ENCODE peak calls at places on chromosomes 2 and 18, in seven cellular contexts. S, R, L, V, D, C and E are unnamed samples.

GRCh38 chr2:2664989-2665833 is 334.1 kb upstream of the MYT1L start:
- DNase-seq in S (peak), R (peak), L (no peak), V (peak), D (peak), C (peak), E (peak)

GRCh38 chr18:65221736-65222135 is 529.1 kb upstream of the CDH7 start:
- DNase-seq in S (no peak), R (no peak), L (no peak), V (no peak), D (no peak), C (no peak), E (no peak)

GRCh38 chr2:7660816-7661215 is 743.6 kb downstream of the RNF144A start:
- DNase-seq in S (no peak), R (no peak), L (no peak), V (no peak), D (no peak), C (no peak), E (no peak)

GRCh38 chr2:76275788-76276187 is 565.1 kb upstream of the GCFC2 start:
- DNase-seq in S (no peak), R (no peak), L (no peak), V (no peak), D (no peak), C (no peak), E (no peak)

GRCh38 chr2:19722486-19723420 is 179.0 kb downstream of the TTC32 start:
- DNase-seq in S (no peak), R (peak), L (no peak), V (no peak), D (no peak), C (peak), E (no peak)

GRCh38 chr2:18860179-18860578 is 270.8 kb upstream of the NT5C1B start:
- DNase-seq in S (no peak), R (no peak), L (no peak), V (no peak), D (no peak), C (no peak), E (peak)

GRCh38 chr2:235505210-235505741 is 11.4 kb downstream of the AGAP1 start:
- DNase-seq in S (no peak), R (no peak), L (no peak), V (no peak), D (no peak), C (no peak), E (no peak)

GRCh38 chr2:127277028-127277427 is 16.9 kb downstream of the ERCC3 start:
- DNase-seq in S (peak), R (peak), L (no peak), V (no peak), D (no peak), C (no peak), E (no peak)

GRCh38 chr2:54859997-54860701 is 136.7 kb downstream of the EML6 start:
- DNase-seq in S (peak), R (peak), L (no peak), V (no peak), D (peak), C (peak), E (peak)

GRCh38 chr2:61575447-61575859 is 37.3 kb upstream of the XPO1 start:
- DNase-seq in S (no peak), R (no peak), L (no peak), V (no peak), D (no peak), C (no peak), E (no peak)

GRCh38 chr2:13474538-13474937 is 757.8 kb downstream of the TRIB2 start:
- DNase-seq in S (no peak), R (no peak), L (no peak), V (no peak), D (no peak), C (no peak), E (no peak)

GRCh38 chr2:21392660-21393059 is 268.9 kb downstream of the TDRD15 start:
- DNase-seq in S (no peak), R (no peak), L (no peak), V (no peak), D (no peak), C (no peak), E (no peak)

GRCh38 chr2:3307901-3308300 is 69.7 kb downstream of the EIPR1 start:
- DNase-seq in S (no peak), R (no peak), L (no peak), V (no peak), D (no peak), C (no peak), E (no peak)

GRCh38 chr2:188788621-188789020 is 185.6 kb upstream of the COL3A1 start:
- DNase-seq in S (peak), R (peak), L (no peak), V (peak), D (no peak), C (peak), E (peak)

GRCh38 chr18:8742382-8743361 is 37.3 kb downstream of the MTCL1 start:
- DNase-seq in S (no peak), R (no peak), L (no peak), V (no peak), D (no peak), C (peak), E (no peak)

GRCh38 chr2:165697727-165698620 is 96.1 kb downstream of the GALNT3 start:
- DNase-seq in S (no peak), R (no peak), L (no peak), V (no peak), D (no peak), C (no peak), E (no peak)

GRCh38 chr2:165699931-165700330 is 94.1 kb downstream of the GALNT3 start:
- DNase-seq in S (no peak), R (no peak), L (no peak), V (no peak), D (no peak), C (no peak), E (no peak)

GRCh38 chr2:165700511-165700910 is 93.5 kb downstream of the GALNT3 start:
- DNase-seq in S (no peak), R (no peak), L (no peak), V (no peak), D (no peak), C (no peak), E (no peak)

GRCh38 chr2:165693838-165694237 is 100.2 kb downstream of the GALNT3 start:
- DNase-seq in S (no peak), R (no peak), L (no peak), V (no peak), D (no peak), C (no peak), E (no peak)

DNA sequence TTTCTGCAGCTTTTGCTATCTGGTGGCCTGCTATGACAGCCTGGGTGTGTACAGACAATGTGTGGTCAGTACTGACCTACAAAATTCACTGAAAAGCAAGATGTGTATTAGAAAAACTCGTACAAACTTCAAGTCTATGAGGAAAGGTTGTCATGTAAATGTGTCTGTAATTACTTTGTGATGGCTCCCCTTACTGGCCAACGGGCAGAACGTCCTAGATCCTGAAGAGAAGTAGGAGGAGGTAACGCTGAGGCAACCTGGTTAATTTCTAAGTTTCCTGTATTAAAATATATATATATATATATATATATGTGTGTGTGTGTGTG is 95.5 kb downstream of the GALNT3 start:
- DNase-seq in S (peak), R (peak), L (no peak), V (no peak), D (peak), C (peak), E (peak)
- H3K4me3 ChIP-seq in S (no peak), R (no peak), L (no peak), V (no peak), D (no peak), C (no peak), E (no peak)

DNA sequence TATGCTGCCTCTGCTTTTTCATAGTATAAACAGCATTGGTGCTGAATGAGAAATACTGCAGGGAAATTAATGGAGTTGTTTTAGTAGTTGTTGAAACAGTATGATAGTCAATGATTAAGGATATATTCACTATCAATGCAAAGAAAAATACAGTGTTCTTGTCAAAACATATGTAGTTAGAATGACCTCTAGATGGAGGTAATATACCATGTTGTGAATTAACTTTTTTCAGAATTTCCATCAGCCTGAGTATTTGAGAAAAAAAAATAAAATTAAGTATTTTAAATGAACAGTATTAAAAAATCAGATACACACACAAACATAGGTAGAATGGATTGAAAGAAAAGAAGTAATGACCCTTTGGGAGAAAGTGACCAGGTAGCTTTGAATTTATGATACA is 59.5 kb downstream of the RMDN2 start:
- DNase-seq in S (peak), R (peak), L (no peak), V (no peak), D (no peak), C (peak), E (no peak)
- TF ChIP-seq CTCF in S (peak), R (peak), L (no peak), V (no peak), D (peak), C (peak), E (no peak)

DNA sequence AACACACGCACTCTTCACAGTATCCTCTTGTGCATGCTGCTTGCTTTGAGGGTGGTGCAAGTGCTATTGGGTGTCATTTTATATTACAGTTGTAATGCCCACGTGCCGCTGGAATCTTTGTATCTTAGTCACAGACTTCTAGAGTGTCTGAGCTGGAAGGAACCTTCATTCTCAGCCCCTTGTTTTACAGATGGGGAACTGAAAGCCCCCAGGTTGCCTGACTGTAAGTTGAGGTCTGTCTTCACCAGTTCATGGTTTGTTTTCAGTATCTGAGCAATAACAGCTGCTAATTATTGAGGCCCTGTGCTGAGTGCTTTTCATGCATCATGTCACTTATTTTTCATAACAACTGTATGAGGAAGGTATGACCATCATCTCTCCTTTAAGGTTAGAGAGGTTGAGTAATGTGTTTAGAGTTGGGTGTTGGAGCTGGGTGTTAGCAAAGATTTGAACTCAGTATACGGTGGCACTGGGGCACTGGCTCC is 77.0 kb downstream of the PRKCE start:
- DNase-seq in S (no peak), R (no peak), L (no peak), V (no peak), D (no peak), C (no peak), E (no peak)
- H3K4me3 ChIP-seq in S (no peak), R (no peak), L (no peak), V (no peak), D (no peak), C (no peak), E (no peak)

DNA sequence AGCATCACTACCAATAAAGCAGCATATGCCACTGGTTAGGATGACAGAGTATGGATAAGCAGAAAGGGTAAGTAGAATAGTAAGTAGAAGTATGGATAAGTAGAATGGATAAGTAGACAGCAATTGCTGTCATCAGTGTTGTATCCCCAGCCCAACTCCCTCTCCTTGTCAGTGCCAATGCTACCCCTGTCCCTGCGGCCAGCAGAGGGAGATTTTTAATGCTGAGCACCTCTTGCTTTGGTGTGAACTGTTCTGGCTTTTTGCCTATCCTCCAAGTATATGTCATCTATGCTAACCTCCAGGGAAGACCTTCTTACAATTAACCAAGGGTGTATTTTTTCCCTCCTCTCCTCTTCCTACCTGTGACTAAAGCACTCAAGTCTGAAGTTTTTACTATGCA is 136.7 kb upstream of the SPHKAP start:
- DNase-seq in S (no peak), R (peak), L (no peak), V (no peak), D (no peak), C (peak), E (no peak)
- TF ChIP-seq CTCF in S (no peak), R (peak), L (no peak), V (peak), D (peak), C (peak), E (peak)